ENCODE peak calls at places on chromosomes 12 and 14, in nine cellular contexts. One of them, this sample, is unnamed.

GRCh38 chr12:41442905-41443304 is 254.8 kb downstream of the PDZRN4 start:
- DNase-seq in breast epithelium: no peak
- DNase-seq in stomach: no peak
- DNase-seq in H1: no peak
- DNase-seq in HCT116: no peak
- DNase-seq in SK-N-MC: no peak
- DNase-seq in transverse colon: no peak
- DNase-seq in sigmoid colon: no peak
- DNase-seq in SK-N-SH: no peak
- DNase-seq in this sample: no peak

GRCh38 chr14:42872775-42873174 is 1266.1 kb downstream of the LRFN5 start:
- DNase-seq in SK-N-SH: no peak
- DNase-seq in breast epithelium: no peak
- DNase-seq in SK-N-MC: no peak
- DNase-seq in transverse colon: no peak
- DNase-seq in H1: no peak
- DNase-seq in HCT116: no peak
- DNase-seq in sigmoid colon: no peak
- DNase-seq in stomach: no peak
- DNase-seq in this sample: no peak

GRCh38 chr12:90017316-90017715 is 308.7 kb upstream of the ATP2B1 start:
- DNase-seq in breast epithelium: no peak
- DNase-seq in SK-N-MC: no peak
- DNase-seq in HCT116: no peak
- DNase-seq in H1: no peak
- DNase-seq in sigmoid colon: no peak
- DNase-seq in SK-N-SH: no peak
- DNase-seq in stomach: no peak
- DNase-seq in transverse colon: no peak
- DNase-seq in this sample: no peak

GRCh38 chr12:78916845-78917480 is 52.4 kb downstream of the SYT1 start:
- DNase-seq in H1: no peak
- DNase-seq in stomach: no peak
- DNase-seq in sigmoid colon: no peak
- DNase-seq in SK-N-MC: no peak
- DNase-seq in SK-N-SH: no peak
- DNase-seq in breast epithelium: no peak
- DNase-seq in HCT116: peak; percentile 84
- DNase-seq in transverse colon: no peak
- DNase-seq in this sample: no peak

GRCh38 chr12:123801573-123802178 is 39.6 kb downstream of the DNAH10 start:
- DNase-seq in H1: no peak
- DNase-seq in HCT116: peak; percentile 26
- DNase-seq in sigmoid colon: no peak
- DNase-seq in SK-N-MC: no peak
- DNase-seq in breast epithelium: no peak
- DNase-seq in stomach: no peak
- DNase-seq in SK-N-SH: no peak
- DNase-seq in transverse colon: no peak
- DNase-seq in this sample: no peak

GRCh38 chr14:67557656-67558055 is 24.6 kb downstream of the PLEKHH1 start:
- DNase-seq in stomach: no peak
- DNase-seq in SK-N-SH: no peak
- DNase-seq in HCT116: no peak
- DNase-seq in transverse colon: no peak
- DNase-seq in sigmoid colon: no peak
- DNase-seq in SK-N-MC: no peak
- DNase-seq in H1: no peak
- DNase-seq in breast epithelium: no peak
- DNase-seq in this sample: peak; percentile 28

GRCh38 chr12:131536337-131536736 is 174.6 kb upstream of the SFSWAP start:
- DNase-seq in transverse colon: no peak
- DNase-seq in SK-N-MC: no peak
- DNase-seq in HCT116: no peak
- DNase-seq in stomach: no peak
- DNase-seq in H1: no peak
- DNase-seq in SK-N-SH: no peak
- DNase-seq in breast epithelium: no peak
- DNase-seq in sigmoid colon: no peak
- DNase-seq in this sample: no peak

GRCh38 chr12:75908961-75909699 is 122.4 kb downstream of the PHLDA1 start:
- DNase-seq in transverse colon: peak; percentile 37
- DNase-seq in breast epithelium: peak; percentile 66
- DNase-seq in SK-N-SH: peak; percentile 21
- DNase-seq in HCT116: no peak
- DNase-seq in stomach: peak; percentile 85
- DNase-seq in SK-N-MC: no peak
- DNase-seq in H1: no peak
- DNase-seq in sigmoid colon: peak; percentile 85
- DNase-seq in this sample: peak; percentile 76

GRCh38 chr12:124550123-124551089 is 17.0 kb downstream of the NCOR2 start:
- DNase-seq in SK-N-MC: no peak
- DNase-seq in sigmoid colon: peak; percentile 73
- DNase-seq in H1: no peak
- DNase-seq in stomach: no peak
- DNase-seq in transverse colon: no peak
- DNase-seq in SK-N-SH: no peak
- DNase-seq in breast epithelium: no peak
- DNase-seq in HCT116: no peak
- DNase-seq in this sample: no peak

GRCh38 chr12:32027684-32028355 is 68.6 kb downstream of the RESF1 start:
- DNase-seq in sigmoid colon: no peak
- DNase-seq in H1: no peak
- DNase-seq in HCT116: no peak
- DNase-seq in SK-N-MC: no peak
- DNase-seq in SK-N-SH: no peak
- DNase-seq in breast epithelium: no peak
- DNase-seq in stomach: no peak
- DNase-seq in transverse colon: no peak
- DNase-seq in this sample: no peak

GRCh38 chr14:57575482-57575881 is 81.8 kb upstream of the CCDC198 start:
- DNase-seq in stomach: no peak
- DNase-seq in transverse colon: no peak
- DNase-seq in H1: no peak
- DNase-seq in SK-N-SH: no peak
- DNase-seq in breast epithelium: no peak
- DNase-seq in SK-N-MC: no peak
- DNase-seq in HCT116: no peak
- DNase-seq in sigmoid colon: no peak
- DNase-seq in this sample: no peak

GRCh38 chr12:23096321-23096720 is 471.4 kb downstream of the ETNK1 start:
- DNase-seq in breast epithelium: no peak
- DNase-seq in sigmoid colon: no peak
- DNase-seq in transverse colon: no peak
- DNase-seq in SK-N-MC: no peak
- DNase-seq in H1: no peak
- DNase-seq in stomach: no peak
- DNase-seq in SK-N-SH: no peak
- DNase-seq in HCT116: no peak
- DNase-seq in this sample: no peak

GRCh38 chr12:90833228-90833627 is 121.7 kb downstream of the CCER1 start:
- DNase-seq in H1: no peak
- DNase-seq in breast epithelium: no peak
- DNase-seq in stomach: no peak
- DNase-seq in sigmoid colon: no peak
- DNase-seq in HCT116: no peak
- DNase-seq in SK-N-MC: no peak
- DNase-seq in SK-N-SH: no peak
- DNase-seq in transverse colon: no peak
- DNase-seq in this sample: no peak

GRCh38 chr12:57223191-57224165 is 6.0 kb upstream of the SHMT2 start:
- DNase-seq in H1: no peak
- DNase-seq in breast epithelium: no peak
- DNase-seq in HCT116: no peak
- DNase-seq in transverse colon: no peak
- DNase-seq in sigmoid colon: no peak
- DNase-seq in SK-N-MC: no peak
- DNase-seq in stomach: no peak
- DNase-seq in SK-N-SH: no peak
- DNase-seq in this sample: no peak

GRCh38 chr12:26712892-26713291 is 120.1 kb downstream of the ITPR2 start:
- DNase-seq in HCT116: no peak
- DNase-seq in SK-N-SH: no peak
- DNase-seq in breast epithelium: no peak
- DNase-seq in transverse colon: no peak
- DNase-seq in stomach: no peak
- DNase-seq in H1: no peak
- DNase-seq in SK-N-MC: no peak
- DNase-seq in sigmoid colon: no peak
- DNase-seq in this sample: no peak

GRCh38 chr12:13486794-13487193 is 290.3 kb downstream of the EMP1 start:
- DNase-seq in HCT116: no peak
- DNase-seq in H1: no peak
- DNase-seq in SK-N-MC: no peak
- DNase-seq in transverse colon: no peak
- DNase-seq in breast epithelium: no peak
- DNase-seq in sigmoid colon: no peak
- DNase-seq in stomach: no peak
- DNase-seq in SK-N-SH: no peak
- DNase-seq in this sample: no peak

GRCh38 chr12:116122639-116123038 is 154.9 kb downstream of the MED13L start:
- DNase-seq in HCT116: no peak
- DNase-seq in H1: no peak
- DNase-seq in stomach: no peak
- DNase-seq in SK-N-SH: no peak
- DNase-seq in breast epithelium: no peak
- DNase-seq in SK-N-MC: peak; percentile 82
- DNase-seq in transverse colon: no peak
- DNase-seq in sigmoid colon: no peak
- DNase-seq in this sample: no peak

GRCh38 chr12:116123511-116124258 is 153.8 kb downstream of the MED13L start:
- DNase-seq in sigmoid colon: no peak
- DNase-seq in SK-N-SH: peak; percentile 23
- DNase-seq in HCT116: no peak
- DNase-seq in transverse colon: peak; percentile 26
- DNase-seq in SK-N-MC: no peak
- DNase-seq in breast epithelium: no peak
- DNase-seq in H1: no peak
- DNase-seq in stomach: no peak
- DNase-seq in this sample: no peak

GRCh38 chr12:116125981-116126566 is 151.4 kb downstream of the MED13L start:
- DNase-seq in sigmoid colon: no peak
- DNase-seq in breast epithelium: no peak
- DNase-seq in transverse colon: no peak
- DNase-seq in SK-N-SH: no peak
- DNase-seq in SK-N-MC: no peak
- DNase-seq in H1: no peak
- DNase-seq in HCT116: no peak
- DNase-seq in stomach: no peak
- DNase-seq in this sample: no peak

GRCh38 chr12:116125084-116125483 is 152.4 kb downstream of the MED13L start:
- DNase-seq in HCT116: no peak
- DNase-seq in stomach: no peak
- DNase-seq in breast epithelium: no peak
- DNase-seq in transverse colon: no peak
- DNase-seq in sigmoid colon: no peak
- DNase-seq in H1: no peak
- DNase-seq in SK-N-SH: no peak
- DNase-seq in SK-N-MC: no peak
- DNase-seq in this sample: no peak

GRCh38 chr12:116121453-116121871 is 156.0 kb downstream of the MED13L start:
- DNase-seq in SK-N-MC: no peak
- DNase-seq in sigmoid colon: no peak
- DNase-seq in transverse colon: no peak
- DNase-seq in stomach: no peak
- DNase-seq in breast epithelium: no peak
- DNase-seq in H1: no peak
- DNase-seq in HCT116: no peak
- DNase-seq in SK-N-SH: no peak
- DNase-seq in this sample: no peak
- H3K4me3 ChIP-seq in SK-N-MC: peak overlapping the region; percentile 70
- H3K4me3 ChIP-seq in sigmoid colon: no peak overlapping the region
- H3K4me3 ChIP-seq in transverse colon: no peak overlapping the region
- H3K4me3 ChIP-seq in stomach: no peak overlapping the region
- H3K4me3 ChIP-seq in breast epithelium: peak overlapping the region; percentile 27
- H3K4me3 ChIP-seq in H1: no peak overlapping the region
- H3K4me3 ChIP-seq in HCT116: no peak overlapping the region
- H3K4me3 ChIP-seq in SK-N-SH: no peak overlapping the region
- H3K4me3 ChIP-seq in this sample: no peak overlapping the region

DNA sequence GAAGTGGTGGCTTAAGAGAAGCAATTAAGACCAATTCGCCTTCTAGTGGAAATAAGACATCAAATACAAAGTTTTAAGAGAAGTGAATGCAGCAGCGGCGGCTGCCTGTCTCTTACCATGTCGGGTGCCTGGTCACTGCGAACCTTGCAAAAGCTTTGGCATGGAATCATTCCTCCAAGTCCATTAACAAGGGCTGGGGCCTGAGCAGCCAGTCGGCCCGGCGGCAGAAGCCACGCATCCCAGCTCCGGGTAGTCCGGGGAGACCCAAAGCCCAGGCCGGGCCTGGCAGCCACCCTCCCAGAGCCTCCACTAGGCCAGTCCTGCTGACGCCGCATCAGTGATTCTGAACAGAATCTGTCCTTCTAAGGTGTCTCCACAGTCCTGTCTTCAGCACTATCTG is 321.0 kb downstream of the TMEM121 start:
- DNase-seq in HCT116: no peak
- DNase-seq in SK-N-MC: no peak
- DNase-seq in breast epithelium: no peak
- DNase-seq in H1: no peak
- DNase-seq in stomach: no peak
- DNase-seq in SK-N-SH: no peak
- DNase-seq in transverse colon: no peak
- DNase-seq in sigmoid colon: no peak
- DNase-seq in this sample: no peak
- H3K27ac ChIP-seq in HCT116: no peak overlapping the region
- H3K27ac ChIP-seq in SK-N-MC: no peak overlapping the region
- H3K27ac ChIP-seq in breast epithelium: no peak overlapping the region
- H3K27ac ChIP-seq in H1: no peak overlapping the region
- H3K27ac ChIP-seq in stomach: no peak overlapping the region
- H3K27ac ChIP-seq in SK-N-SH: no peak overlapping the region
- H3K27ac ChIP-seq in transverse colon: no peak overlapping the region
- H3K27ac ChIP-seq in sigmoid colon: no peak overlapping the region
- H3K27ac ChIP-seq in this sample: no peak overlapping the region

DNA sequence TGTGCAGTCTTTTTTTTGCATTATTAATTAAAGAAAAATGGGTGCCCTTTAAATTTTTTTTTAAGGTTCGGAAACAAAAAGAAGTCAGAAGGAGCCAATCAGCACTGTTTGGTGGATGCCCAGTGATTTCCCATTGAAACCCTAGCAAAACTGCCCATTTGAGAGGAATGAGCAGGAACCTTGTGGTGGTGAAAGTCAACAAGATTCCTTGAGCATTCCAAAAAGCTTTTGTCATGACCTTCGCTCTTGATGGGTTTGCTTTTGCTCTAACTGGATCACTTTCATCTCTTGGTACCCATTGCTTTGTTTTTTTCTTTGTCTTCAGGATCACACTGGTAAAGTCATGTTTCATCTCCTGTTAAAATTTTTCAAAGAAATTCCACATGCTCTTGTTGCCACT is 54.1 kb downstream of the ADIPOR2 start:
- DNase-seq in transverse colon: no peak
- DNase-seq in SK-N-MC: no peak
- DNase-seq in breast epithelium: no peak
- DNase-seq in H1: no peak
- DNase-seq in HCT116: no peak
- DNase-seq in sigmoid colon: no peak
- DNase-seq in SK-N-SH: no peak
- DNase-seq in stomach: no peak
- DNase-seq in this sample: no peak
- TF ChIP-seq POLR2AphosphoS5 in transverse colon: no peak
- TF ChIP-seq POLR2AphosphoS5 in SK-N-MC: no peak
- TF ChIP-seq POLR2AphosphoS5 in breast epithelium: no peak
- TF ChIP-seq POLR2AphosphoS5 in H1: no peak
- TF ChIP-seq POLR2AphosphoS5 in HCT116: no peak
- TF ChIP-seq POLR2AphosphoS5 in sigmoid colon: no peak
- TF ChIP-seq POLR2AphosphoS5 in SK-N-SH: no peak
- TF ChIP-seq POLR2AphosphoS5 in stomach: no peak
- TF ChIP-seq POLR2AphosphoS5 in this sample: no peak

GRCh38 chr12:127083028-127083949 is 1183.7 kb upstream of the TMEM132C start:
- DNase-seq in stomach: no peak
- DNase-seq in SK-N-SH: peak; percentile 28
- DNase-seq in HCT116: peak; percentile 54
- DNase-seq in SK-N-MC: peak; percentile 42
- DNase-seq in breast epithelium: no peak
- DNase-seq in sigmoid colon: no peak
- DNase-seq in transverse colon: no peak
- DNase-seq in H1: no peak
- DNase-seq in this sample: no peak
- H3K4me3 ChIP-seq in stomach: peak overlapping the region; percentile 32
- H3K4me3 ChIP-seq in SK-N-SH: peak overlapping the region; percentile 40
- H3K4me3 ChIP-seq in HCT116: peak overlapping the region; percentile 41
- H3K4me3 ChIP-seq in SK-N-MC: peak overlapping the region; percentile 75
- H3K4me3 ChIP-seq in breast epithelium: peak overlapping the region; percentile 55
- H3K4me3 ChIP-seq in sigmoid colon: peak overlapping the region; percentile 41
- H3K4me3 ChIP-seq in transverse colon: no peak overlapping the region
- H3K4me3 ChIP-seq in H1: no peak overlapping the region
- H3K4me3 ChIP-seq in this sample: peak overlapping the region; percentile 40